ENCODE peak calls at places on chromosomes 1 and 21, in six cellular contexts. R, H, B, L, N and K are unnamed samples.

GRCh38 chr1:241772932-241773500 is 75.0 kb upstream of the EXO1 start:
- DNase-seq in R (no peak), H (no peak), B (no peak), L (no peak), N (no peak), K (no peak)

GRCh38 chr1:115330480-115331013 is 7.5 kb downstream of the NGF start:
- DNase-seq in R (no peak), H (no peak), B (no peak), L (no peak), N (no peak), K (no peak)

GRCh38 chr1:76759950-76760349 is 107.3 kb upstream of the ST6GALNAC5 start:
- DNase-seq in R (no peak), H (no peak), B (peak), L (no peak), N (no peak), K (no peak)

GRCh38 chr21:14572206-14572780 is 26.2 kb upstream of the SAMSN1 start:
- DNase-seq in R (no peak), H (no peak), B (no peak), L (no peak), N (no peak), K (no peak)

GRCh38 chr1:107467286-107467685 is 326.4 kb downstream of the NTNG1 start:
- DNase-seq in R (no peak), H (no peak), B (no peak), L (no peak), N (no peak), K (no peak)

GRCh38 chr1:117671781-117672501 is 66.1 kb downstream of the TENT5C start:
- DNase-seq in R (peak), H (no peak), B (no peak), L (no peak), N (no peak), K (peak)

GRCh38 chr1:221708987-221709386 is 32.9 kb downstream of the DUSP10 start:
- DNase-seq in R (peak), H (no peak), B (peak), L (no peak), N (no peak), K (peak)

GRCh38 chr1:22745675-22746585 is 35.3 kb downstream of the EPHB2 start:
- DNase-seq in R (no peak), H (no peak), B (no peak), L (peak), N (peak), K (no peak)

GRCh38 chr1:1665815-1666251 is 7.0 kb upstream of the CDK11B start:
- DNase-seq in R (no peak), H (peak), B (no peak), L (no peak), N (no peak), K (no peak)

GRCh38 chr1:160097196-160097910 is 1.1 kb downstream of the IGSF8 start:
- DNase-seq in R (no peak), H (no peak), B (peak), L (no peak), N (no peak), K (no peak)

GRCh38 chr21:42583150-42583991 is 69.7 kb downstream of the SLC37A1 start:
- DNase-seq in R (no peak), H (no peak), B (no peak), L (no peak), N (no peak), K (no peak)

GRCh38 chr1:156805766-156806511 is 10.7 kb downstream of the SH2D2A start:
- DNase-seq in R (no peak), H (no peak), B (no peak), L (no peak), N (no peak), K (no peak)

GRCh38 chr1:206699626-206700025 is 14.9 kb downstream of the MAPKAPK2 start:
- DNase-seq in R (no peak), H (no peak), B (no peak), L (no peak), N (no peak), K (no peak)

GRCh38 chr1:217029311-217030157 is 306.3 kb upstream of the ESRRG start:
- DNase-seq in R (peak), H (no peak), B (no peak), L (peak), N (no peak), K (no peak)

GRCh38 chr1:185565314-185565713 is 168.9 kb upstream of the HMCN1 start:
- DNase-seq in R (no peak), H (no peak), B (no peak), L (peak), N (no peak), K (no peak)

GRCh38 chr1:35062518-35063196 is 16.5 kb upstream of the ZMYM1 start:
- DNase-seq in R (no peak), H (no peak), B (no peak), L (no peak), N (no peak), K (no peak)

GRCh38 chr21:34553199-34553952 is 41.4 kb upstream of the KCNE1 start:
- DNase-seq in R (no peak), H (no peak), B (no peak), L (peak), N (peak), K (no peak)

GRCh38 chr1:115182012-115182715 is 92.9 kb upstream of the TSPAN2 start:
- DNase-seq in R (no peak), H (no peak), B (no peak), L (peak), N (no peak), K (no peak)

GRCh38 chr1:175127565-175127964 is 59.9 kb downstream of the TNN start:
- DNase-seq in R (no peak), H (no peak), B (no peak), L (no peak), N (no peak), K (no peak)

GRCh38 chr1:115924730-115925129 is 51.6 kb upstream of the SLC22A15 start:
- DNase-seq in R (no peak), H (no peak), B (no peak), L (no peak), N (no peak), K (no peak)

GRCh38 chr1:115727706-115728249 is 40.7 kb downstream of the CASQ2 start:
- DNase-seq in R (no peak), H (no peak), B (no peak), L (no peak), N (no peak), K (no peak)

GRCh38 chr1:230326971-230327891 is 98.9 kb downstream of the PGBD5 start:
- DNase-seq in R (no peak), H (no peak), B (no peak), L (no peak), N (no peak), K (no peak)

GRCh38 chr1:84260852-84261518 is 40.5 kb upstream of the SAMD13 start:
- DNase-seq in R (no peak), H (no peak), B (no peak), L (no peak), N (no peak), K (no peak)

GRCh38 chr1:56904706-56905105 is 50.1 kb downstream of the C8A start:
- DNase-seq in R (no peak), H (no peak), B (no peak), L (no peak), N (no peak), K (no peak)

GRCh38 chr1:86233406-86233805 is 76.8 kb upstream of the COL24A1 start:
- DNase-seq in R (no peak), H (no peak), B (no peak), L (no peak), N (no peak), K (no peak)

GRCh38 chr1:217078959-217079358 is 355.7 kb upstream of the ESRRG start:
- DNase-seq in R (no peak), H (no peak), B (no peak), L (no peak), N (no peak), K (no peak)

GRCh38 chr1:21324368-21325137 is 34.3 kb upstream of the ECE1 start:
- DNase-seq in R (peak), H (no peak), B (peak), L (peak), N (no peak), K (no peak)

GRCh38 chr1:180881806-180882509 is 30.7 kb upstream of the KIAA1614 start:
- DNase-seq in R (no peak), H (no peak), B (peak), L (peak), N (peak), K (no peak)

GRCh38 chr1:197285526-197286217 is 17.6 kb downstream of the CRB1 start:
- DNase-seq in R (peak), H (no peak), B (no peak), L (no peak), N (no peak), K (no peak)

GRCh38 chr1:77388655-77389054 is 106.8 kb downstream of the AK5 start:
- DNase-seq in R (no peak), H (no peak), B (no peak), L (no peak), N (no peak), K (no peak)

GRCh38 chr1:168726719-168727118 is 2.3 kb downstream of the DPT start:
- DNase-seq in R (no peak), H (no peak), B (no peak), L (no peak), N (no peak), K (no peak)
- H3K27ac ChIP-seq in R (no peak), H (no peak), B (no peak), L (no peak), N (no peak), K (no peak)

GRCh38 chr1:19087017-19087736 is 122.9 kb downstream of the UBR4 start:
- DNase-seq in R (no peak), H (no peak), B (no peak), L (no peak), N (no peak), K (no peak)

GRCh38 chr1:19089524-19089923 is 120.5 kb downstream of the UBR4 start:
- DNase-seq in R (no peak), H (no peak), B (no peak), L (no peak), N (no peak), K (no peak)

GRCh38 chr1:19086176-19086875 is 123.7 kb downstream of the UBR4 start:
- DNase-seq in R (peak), H (no peak), B (no peak), L (no peak), N (no peak), K (no peak)

GRCh38 chr1:19088717-19089442 is 121.2 kb downstream of the UBR4 start:
- DNase-seq in R (no peak), H (no peak), B (no peak), L (no peak), N (no peak), K (no peak)

GRCh38 chr1:19087737-19088594 is 122.1 kb downstream of the UBR4 start:
- DNase-seq in R (no peak), H (no peak), B (no peak), L (no peak), N (no peak), K (no peak)
- H3K27ac ChIP-seq in R (peak), H (no peak), B (no peak), L (peak), N (no peak), K (no peak)

DNA sequence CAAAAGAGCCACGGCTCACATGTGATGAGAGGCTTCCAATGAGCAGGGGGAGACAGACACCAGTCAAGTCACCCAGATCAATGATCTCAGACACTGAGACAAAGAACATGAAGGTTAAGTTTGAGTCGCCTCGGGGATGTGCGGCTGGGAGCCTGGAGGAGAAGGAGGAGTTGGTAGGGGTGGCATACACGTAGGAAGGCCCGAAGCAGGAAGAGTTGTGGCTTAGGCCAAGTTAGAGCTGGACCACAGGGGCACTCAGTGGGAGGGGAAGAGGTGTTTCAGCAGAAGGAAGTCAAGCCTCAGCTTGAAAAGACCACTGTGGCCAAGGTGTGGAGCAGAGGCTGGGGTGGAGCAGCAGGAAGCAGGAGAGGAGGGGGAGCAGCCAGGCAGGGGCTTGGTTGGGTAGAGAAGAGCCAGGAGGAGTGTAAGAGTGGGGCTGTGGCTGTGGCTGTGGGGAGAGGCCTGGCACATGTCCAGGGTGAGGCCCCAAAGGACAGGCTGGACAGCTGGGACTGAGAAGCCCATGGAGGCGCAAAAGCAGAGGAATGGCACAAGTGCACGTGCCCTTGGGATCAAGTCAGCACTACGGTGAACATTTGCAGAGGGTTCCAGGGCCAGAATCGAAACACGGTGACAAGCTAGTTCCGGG is 27.6 kb downstream of the CTNNBIP1 start:
- DNase-seq in R (no peak), H (no peak), B (no peak), L (no peak), N (no peak), K (no peak)
- H3K27ac ChIP-seq in R (no peak), H (no peak), B (no peak), L (peak), N (no peak), K (no peak)

GRCh38 chr1:214514032-214514818 is 37.2 kb downstream of the PTPN14 start:
- DNase-seq in R (no peak), H (no peak), B (no peak), L (no peak), N (no peak), K (no peak)

GRCh38 chr1:214515544-214516433 is 35.6 kb downstream of the PTPN14 start:
- DNase-seq in R (no peak), H (no peak), B (peak), L (no peak), N (no peak), K (no peak)

GRCh38 chr1:214516434-214517326 is 34.7 kb downstream of the PTPN14 start:
- DNase-seq in R (no peak), H (no peak), B (no peak), L (no peak), N (no peak), K (no peak)

GRCh38 chr1:214513394-214513793 is 38.0 kb downstream of the PTPN14 start:
- DNase-seq in R (no peak), H (no peak), B (no peak), L (no peak), N (no peak), K (no peak)

DNA sequence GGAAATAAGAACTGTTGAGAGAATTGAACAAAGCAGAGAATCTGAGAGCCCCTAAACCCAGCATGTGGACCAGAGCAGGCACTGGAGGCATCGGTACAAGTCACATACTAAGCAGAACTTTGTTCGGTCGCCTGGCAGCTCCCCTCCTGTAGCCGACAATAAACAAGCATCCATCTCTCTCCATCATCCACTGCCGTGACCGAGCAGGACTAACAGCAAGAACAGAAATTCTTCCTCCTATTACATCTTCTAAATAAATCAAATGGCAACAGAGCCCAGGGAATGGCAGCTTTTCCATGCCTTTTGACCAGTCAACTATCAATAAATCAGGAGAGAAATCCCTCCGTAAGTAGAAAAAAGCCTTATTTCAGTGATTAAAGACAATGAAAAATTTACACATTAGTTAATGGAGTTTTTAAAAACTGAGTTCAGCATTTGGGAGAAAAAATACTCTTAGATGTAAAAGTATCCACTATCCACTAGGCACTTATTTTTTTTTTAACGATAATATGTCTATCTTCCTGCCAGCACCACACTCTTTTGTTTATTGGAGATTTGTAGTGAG is 36.5 kb downstream of the PTPN14 start:
- DNase-seq in R (no peak), H (no peak), B (no peak), L (no peak), N (no peak), K (no peak)
- H3K27ac ChIP-seq in R (no peak), H (no peak), B (no peak), L (peak), N (peak), K (no peak)